ENCODE peak calls at places on chromosomes 16 and 17, in six cellular contexts. One of them, this sample, is unnamed.

GRCh38 chr17:10737168-10737622 is 7.4 kb upstream of the TMEM220 start:
- DNase-seq in midbrain: peak; percentile 62
- DNase-seq in neural crest cell: peak; percentile 69
- DNase-seq in activated CD4-positive, alpha-beta T cell treated with anti-CD3 and anti-CD28 coated beads, Interleukin-2, amount 50 U/mL, for 1 hour: peak; percentile 20
- DNase-seq in fibroblast of the conjunctiva: peak; percentile 44
- DNase-seq in A549: peak; percentile 92
- DNase-seq in this sample: peak; percentile 44

GRCh38 chr17:67054011-67054591 is 9.7 kb downstream of the CACNG1 start:
- DNase-seq in midbrain: no peak
- DNase-seq in neural crest cell: no peak
- DNase-seq in activated CD4-positive, alpha-beta T cell treated with anti-CD3 and anti-CD28 coated beads, Interleukin-2, amount 50 U/mL, for 1 hour: no peak
- DNase-seq in fibroblast of the conjunctiva: no peak
- DNase-seq in A549: no peak
- DNase-seq in this sample: no peak

GRCh38 chr17:13909901-13910519 is 159.3 kb upstream of the COX10 start:
- DNase-seq in midbrain: no peak
- DNase-seq in neural crest cell: no peak
- DNase-seq in activated CD4-positive, alpha-beta T cell treated with anti-CD3 and anti-CD28 coated beads, Interleukin-2, amount 50 U/mL, for 1 hour: no peak
- DNase-seq in fibroblast of the conjunctiva: no peak
- DNase-seq in A549: no peak
- DNase-seq in this sample: no peak

GRCh38 chr16:56758930-56759329 is 29.0 kb downstream of the NUP93 start:
- DNase-seq in midbrain: no peak
- DNase-seq in neural crest cell: no peak
- DNase-seq in activated CD4-positive, alpha-beta T cell treated with anti-CD3 and anti-CD28 coated beads, Interleukin-2, amount 50 U/mL, for 1 hour: no peak
- DNase-seq in fibroblast of the conjunctiva: no peak
- DNase-seq in A549: no peak
- DNase-seq in this sample: no peak

GRCh38 chr16:16071631-16072244 is 122.3 kb downstream of the ABCC1 start:
- DNase-seq in midbrain: no peak
- DNase-seq in neural crest cell: no peak
- DNase-seq in activated CD4-positive, alpha-beta T cell treated with anti-CD3 and anti-CD28 coated beads, Interleukin-2, amount 50 U/mL, for 1 hour: no peak
- DNase-seq in fibroblast of the conjunctiva: no peak
- DNase-seq in A549: no peak
- DNase-seq in this sample: no peak

GRCh38 chr17:57261084-57261461 is 4.8 kb downstream of the MSI2 start:
- DNase-seq in midbrain: no peak
- DNase-seq in neural crest cell: no peak
- DNase-seq in activated CD4-positive, alpha-beta T cell treated with anti-CD3 and anti-CD28 coated beads, Interleukin-2, amount 50 U/mL, for 1 hour: no peak
- DNase-seq in fibroblast of the conjunctiva: no peak
- DNase-seq in A549: no peak
- DNase-seq in this sample: no peak

GRCh38 chr16:68257251-68257905 is 6.9 kb upstream of the SLC7A6 start:
- DNase-seq in midbrain: no peak
- DNase-seq in neural crest cell: no peak
- DNase-seq in activated CD4-positive, alpha-beta T cell treated with anti-CD3 and anti-CD28 coated beads, Interleukin-2, amount 50 U/mL, for 1 hour: no peak
- DNase-seq in fibroblast of the conjunctiva: no peak
- DNase-seq in A549: no peak
- DNase-seq in this sample: no peak

GRCh38 chr16:85327731-85328664 is 215.7 kb upstream of the CIBAR2 start:
- DNase-seq in midbrain: peak; percentile 49
- DNase-seq in neural crest cell: peak; percentile 76
- DNase-seq in activated CD4-positive, alpha-beta T cell treated with anti-CD3 and anti-CD28 coated beads, Interleukin-2, amount 50 U/mL, for 1 hour: no peak
- DNase-seq in fibroblast of the conjunctiva: no peak
- DNase-seq in A549: no peak
- DNase-seq in this sample: peak; percentile 46

GRCh38 chr17:34884597-34884996 is 76.7 kb downstream of the CCT6B start:
- DNase-seq in midbrain: no peak
- DNase-seq in neural crest cell: no peak
- DNase-seq in activated CD4-positive, alpha-beta T cell treated with anti-CD3 and anti-CD28 coated beads, Interleukin-2, amount 50 U/mL, for 1 hour: no peak
- DNase-seq in fibroblast of the conjunctiva: no peak
- DNase-seq in A549: no peak
- DNase-seq in this sample: no peak

GRCh38 chr16:86921289-86921688 is 342.9 kb downstream of the FOXL1 start:
- DNase-seq in midbrain: no peak
- DNase-seq in neural crest cell: no peak
- DNase-seq in activated CD4-positive, alpha-beta T cell treated with anti-CD3 and anti-CD28 coated beads, Interleukin-2, amount 50 U/mL, for 1 hour: no peak
- DNase-seq in fibroblast of the conjunctiva: no peak
- DNase-seq in A549: no peak
- DNase-seq in this sample: no peak

GRCh38 chr17:2189231-2189630 is 114.4 kb downstream of the SMG6 start:
- DNase-seq in midbrain: no peak
- DNase-seq in neural crest cell: no peak
- DNase-seq in activated CD4-positive, alpha-beta T cell treated with anti-CD3 and anti-CD28 coated beads, Interleukin-2, amount 50 U/mL, for 1 hour: no peak
- DNase-seq in fibroblast of the conjunctiva: no peak
- DNase-seq in A549: no peak
- DNase-seq in this sample: no peak

GRCh38 chr16:68470461-68471150 is 22.3 kb upstream of the SMPD3 start:
- DNase-seq in midbrain: peak; percentile 42
- DNase-seq in neural crest cell: no peak
- DNase-seq in activated CD4-positive, alpha-beta T cell treated with anti-CD3 and anti-CD28 coated beads, Interleukin-2, amount 50 U/mL, for 1 hour: no peak
- DNase-seq in fibroblast of the conjunctiva: no peak
- DNase-seq in A549: no peak
- DNase-seq in this sample: no peak

GRCh38 chr17:78412403-78412802 is 34.0 kb downstream of the PGS1 start:
- DNase-seq in midbrain: no peak
- DNase-seq in neural crest cell: no peak
- DNase-seq in activated CD4-positive, alpha-beta T cell treated with anti-CD3 and anti-CD28 coated beads, Interleukin-2, amount 50 U/mL, for 1 hour: peak; percentile 19
- DNase-seq in fibroblast of the conjunctiva: no peak
- DNase-seq in A549: peak; percentile 51
- DNase-seq in this sample: no peak

GRCh38 chr16:25219070-25219737 is 2.5 kb downstream of the AQP8 start:
- DNase-seq in midbrain: no peak
- DNase-seq in neural crest cell: no peak
- DNase-seq in activated CD4-positive, alpha-beta T cell treated with anti-CD3 and anti-CD28 coated beads, Interleukin-2, amount 50 U/mL, for 1 hour: no peak
- DNase-seq in fibroblast of the conjunctiva: no peak
- DNase-seq in A549: no peak
- DNase-seq in this sample: no peak

GRCh38 chr16:17273142-17273561 is 197.6 kb downstream of the XYLT1 start:
- DNase-seq in midbrain: no peak
- DNase-seq in neural crest cell: no peak
- DNase-seq in activated CD4-positive, alpha-beta T cell treated with anti-CD3 and anti-CD28 coated beads, Interleukin-2, amount 50 U/mL, for 1 hour: no peak
- DNase-seq in fibroblast of the conjunctiva: peak; percentile 84
- DNase-seq in A549: peak; percentile 48
- DNase-seq in this sample: peak; percentile 79

GRCh38 chr17:29214215-29215146 is 32.2 kb upstream of the CRYBA1 start:
- DNase-seq in midbrain: no peak
- DNase-seq in neural crest cell: no peak
- DNase-seq in activated CD4-positive, alpha-beta T cell treated with anti-CD3 and anti-CD28 coated beads, Interleukin-2, amount 50 U/mL, for 1 hour: no peak
- DNase-seq in fibroblast of the conjunctiva: no peak
- DNase-seq in A549: no peak
- DNase-seq in this sample: no peak

GRCh38 chr16:75265911-75266701 is 14.7 kb upstream of the BCAR1 start:
- DNase-seq in midbrain: peak; percentile 63
- DNase-seq in neural crest cell: peak; percentile 88
- DNase-seq in activated CD4-positive, alpha-beta T cell treated with anti-CD3 and anti-CD28 coated beads, Interleukin-2, amount 50 U/mL, for 1 hour: no peak
- DNase-seq in fibroblast of the conjunctiva: no peak
- DNase-seq in A549: peak; percentile 77
- DNase-seq in this sample: no peak

GRCh38 chr17:65172511-65173136 is 35.5 kb downstream of the RGS9 start:
- DNase-seq in midbrain: no peak
- DNase-seq in neural crest cell: no peak
- DNase-seq in activated CD4-positive, alpha-beta T cell treated with anti-CD3 and anti-CD28 coated beads, Interleukin-2, amount 50 U/mL, for 1 hour: no peak
- DNase-seq in fibroblast of the conjunctiva: no peak
- DNase-seq in A549: no peak
- DNase-seq in this sample: no peak

GRCh38 chr16:2033057-2033911 is 6.6 kb downstream of the NHERF2 start:
- DNase-seq in midbrain: peak; percentile 91
- DNase-seq in neural crest cell: no peak
- DNase-seq in activated CD4-positive, alpha-beta T cell treated with anti-CD3 and anti-CD28 coated beads, Interleukin-2, amount 50 U/mL, for 1 hour: no peak
- DNase-seq in fibroblast of the conjunctiva: no peak
- DNase-seq in A549: peak; percentile 65
- DNase-seq in this sample: no peak

GRCh38 chr16:79097781-79098180 is 502.8 kb downstream of the MAF start:
- DNase-seq in midbrain: no peak
- DNase-seq in neural crest cell: no peak
- DNase-seq in activated CD4-positive, alpha-beta T cell treated with anti-CD3 and anti-CD28 coated beads, Interleukin-2, amount 50 U/mL, for 1 hour: no peak
- DNase-seq in fibroblast of the conjunctiva: no peak
- DNase-seq in A549: no peak
- DNase-seq in this sample: no peak

GRCh38 chr16:75138636-75139035 is 9.7 kb upstream of the ZFP1 start:
- DNase-seq in midbrain: no peak
- DNase-seq in neural crest cell: no peak
- DNase-seq in activated CD4-positive, alpha-beta T cell treated with anti-CD3 and anti-CD28 coated beads, Interleukin-2, amount 50 U/mL, for 1 hour: no peak
- DNase-seq in fibroblast of the conjunctiva: no peak
- DNase-seq in A549: no peak
- DNase-seq in this sample: peak; percentile 2

GRCh38 chr16:19711643-19712042 is 6.4 kb downstream of the KNOP1 start:
- DNase-seq in midbrain: no peak
- DNase-seq in neural crest cell: no peak
- DNase-seq in activated CD4-positive, alpha-beta T cell treated with anti-CD3 and anti-CD28 coated beads, Interleukin-2, amount 50 U/mL, for 1 hour: no peak
- DNase-seq in fibroblast of the conjunctiva: no peak
- DNase-seq in A549: no peak
- DNase-seq in this sample: no peak

GRCh38 chr17:9432867-9433495 is 142.6 kb downstream of the STX8 start:
- DNase-seq in midbrain: no peak
- DNase-seq in neural crest cell: no peak
- DNase-seq in activated CD4-positive, alpha-beta T cell treated with anti-CD3 and anti-CD28 coated beads, Interleukin-2, amount 50 U/mL, for 1 hour: no peak
- DNase-seq in fibroblast of the conjunctiva: no peak
- DNase-seq in A549: no peak
- DNase-seq in this sample: no peak

GRCh38 chr16:59886021-59886420 is 1151.9 kb upstream of the GOT2 start:
- DNase-seq in midbrain: no peak
- DNase-seq in neural crest cell: no peak
- DNase-seq in activated CD4-positive, alpha-beta T cell treated with anti-CD3 and anti-CD28 coated beads, Interleukin-2, amount 50 U/mL, for 1 hour: no peak
- DNase-seq in fibroblast of the conjunctiva: peak; percentile 79
- DNase-seq in A549: peak; percentile 61
- DNase-seq in this sample: peak; percentile 91

GRCh38 chr16:8464979-8465378 is 125.3 kb downstream of the TMEM114 start:
- DNase-seq in midbrain: no peak
- DNase-seq in neural crest cell: no peak
- DNase-seq in activated CD4-positive, alpha-beta T cell treated with anti-CD3 and anti-CD28 coated beads, Interleukin-2, amount 50 U/mL, for 1 hour: no peak
- DNase-seq in fibroblast of the conjunctiva: no peak
- DNase-seq in A549: no peak
- DNase-seq in this sample: no peak

GRCh38 chr16:51773051-51773450 is 622.0 kb upstream of the SALL1 start:
- DNase-seq in midbrain: no peak
- DNase-seq in neural crest cell: no peak
- DNase-seq in activated CD4-positive, alpha-beta T cell treated with anti-CD3 and anti-CD28 coated beads, Interleukin-2, amount 50 U/mL, for 1 hour: no peak
- DNase-seq in fibroblast of the conjunctiva: no peak
- DNase-seq in A549: no peak
- DNase-seq in this sample: no peak

GRCh38 chr17:9241371-9241712 is 220.0 kb downstream of the NTN1 start:
- DNase-seq in midbrain: peak; percentile 59
- DNase-seq in neural crest cell: no peak
- DNase-seq in activated CD4-positive, alpha-beta T cell treated with anti-CD3 and anti-CD28 coated beads, Interleukin-2, amount 50 U/mL, for 1 hour: no peak
- DNase-seq in fibroblast of the conjunctiva: peak; percentile 23
- DNase-seq in A549: no peak
- DNase-seq in this sample: peak; percentile 51

GRCh38 chr17:76438906-76439305 is 14.0 kb downstream of the UBE2O start:
- DNase-seq in midbrain: no peak
- DNase-seq in neural crest cell: no peak
- DNase-seq in activated CD4-positive, alpha-beta T cell treated with anti-CD3 and anti-CD28 coated beads, Interleukin-2, amount 50 U/mL, for 1 hour: no peak
- DNase-seq in fibroblast of the conjunctiva: no peak
- DNase-seq in A549: no peak
- DNase-seq in this sample: no peak

GRCh38 chr16:14454391-14454790 is 175.7 kb downstream of the PARN start:
- DNase-seq in midbrain: no peak
- DNase-seq in neural crest cell: no peak
- DNase-seq in activated CD4-positive, alpha-beta T cell treated with anti-CD3 and anti-CD28 coated beads, Interleukin-2, amount 50 U/mL, for 1 hour: no peak
- DNase-seq in fibroblast of the conjunctiva: no peak
- DNase-seq in A549: no peak
- DNase-seq in this sample: peak; percentile 50

GRCh38 chr17:7579001-7579838 is at the start of gene CD68:
- DNase-seq in midbrain: peak; percentile 49
- DNase-seq in neural crest cell: no peak
- DNase-seq in activated CD4-positive, alpha-beta T cell treated with anti-CD3 and anti-CD28 coated beads, Interleukin-2, amount 50 U/mL, for 1 hour: peak; percentile 26
- DNase-seq in fibroblast of the conjunctiva: peak; percentile 75
- DNase-seq in A549: peak; percentile 88
- DNase-seq in this sample: no peak

GRCh38 chr16:50002190-50002589 is 22.8 kb upstream of the CNEP1R1 start:
- DNase-seq in midbrain: no peak
- DNase-seq in neural crest cell: no peak
- DNase-seq in activated CD4-positive, alpha-beta T cell treated with anti-CD3 and anti-CD28 coated beads, Interleukin-2, amount 50 U/mL, for 1 hour: no peak
- DNase-seq in fibroblast of the conjunctiva: no peak
- DNase-seq in A549: no peak
- DNase-seq in this sample: no peak

GRCh38 chr17:17874478-17874877 is 37.7 kb upstream of the SREBF1 start:
- DNase-seq in midbrain: no peak
- DNase-seq in neural crest cell: no peak
- DNase-seq in activated CD4-positive, alpha-beta T cell treated with anti-CD3 and anti-CD28 coated beads, Interleukin-2, amount 50 U/mL, for 1 hour: no peak
- DNase-seq in fibroblast of the conjunctiva: peak; percentile 51
- DNase-seq in A549: peak; percentile 22
- DNase-seq in this sample: peak; percentile 22

GRCh38 chr17:77872199-77872598 is 86.3 kb upstream of the TNRC6C start:
- DNase-seq in midbrain: no peak
- DNase-seq in neural crest cell: no peak
- DNase-seq in activated CD4-positive, alpha-beta T cell treated with anti-CD3 and anti-CD28 coated beads, Interleukin-2, amount 50 U/mL, for 1 hour: peak; percentile 32
- DNase-seq in fibroblast of the conjunctiva: no peak
- DNase-seq in A549: no peak
- DNase-seq in this sample: no peak

This sample was measured in astrocyte of the cerebellum.